ENCODE peak calls at places on chromosome 7, in five cellular contexts. One of them, this sample, is unnamed.

GRCh38 chr7:82530361-82530760 is 86.8 kb upstream of the CACNA2D1 start:
- DNase-seq in esophagus squamous epithelium: no peak
- DNase-seq in ovary: no peak
- DNase-seq in suprapubic skin: no peak
- DNase-seq in cardiac muscle cell: peak; percentile 90
- DNase-seq in this sample: peak; percentile 51

GRCh38 chr7:2417981-2418481 is 14.6 kb downstream of the CHST12 start:
- DNase-seq in cardiac muscle cell: no peak
- DNase-seq in suprapubic skin: no peak
- DNase-seq in ovary: no peak
- DNase-seq in esophagus squamous epithelium: no peak
- DNase-seq in this sample: peak; percentile 6

GRCh38 chr7:28106316-28106957 is 74.2 kb downstream of the JAZF1 start:
- DNase-seq in cardiac muscle cell: no peak
- DNase-seq in suprapubic skin: no peak
- DNase-seq in ovary: no peak
- DNase-seq in esophagus squamous epithelium: no peak
- DNase-seq in this sample: peak; percentile 36

GRCh38 chr7:69399038-69399800 is 199.1 kb upstream of the AUTS2 start:
- DNase-seq in ovary: no peak
- DNase-seq in suprapubic skin: no peak
- DNase-seq in esophagus squamous epithelium: no peak
- DNase-seq in cardiac muscle cell: peak; percentile 22
- DNase-seq in this sample: peak; percentile 20

GRCh38 chr7:81507231-81507630 is 262.6 kb downstream of the HGF start:
- DNase-seq in ovary: no peak
- DNase-seq in suprapubic skin: no peak
- DNase-seq in cardiac muscle cell: no peak
- DNase-seq in esophagus squamous epithelium: no peak
- DNase-seq in this sample: no peak

GRCh38 chr7:23106491-23106800 is 861 bp downstream of the KLHL7 start:
- DNase-seq in esophagus squamous epithelium: no peak
- DNase-seq in suprapubic skin: no peak
- DNase-seq in cardiac muscle cell: no peak
- DNase-seq in ovary: no peak
- DNase-seq in this sample: no peak

GRCh38 chr7:157337316-157338149 is 729 bp downstream of the DNAJB6 start:
- DNase-seq in suprapubic skin: peak; percentile 82
- DNase-seq in cardiac muscle cell: peak; percentile 72
- DNase-seq in esophagus squamous epithelium: no peak
- DNase-seq in ovary: peak; percentile 56
- DNase-seq in this sample: peak; percentile 50

GRCh38 chr7:130486114-130486962 is 5.5 kb upstream of the MEST start:
- DNase-seq in suprapubic skin: no peak
- DNase-seq in ovary: peak; percentile 83
- DNase-seq in cardiac muscle cell: peak; percentile 59
- DNase-seq in esophagus squamous epithelium: no peak
- DNase-seq in this sample: no peak

GRCh38 chr7:103947026-103947655 is 42.3 kb downstream of the RELN start:
- DNase-seq in esophagus squamous epithelium: no peak
- DNase-seq in suprapubic skin: no peak
- DNase-seq in cardiac muscle cell: no peak
- DNase-seq in ovary: no peak
- DNase-seq in this sample: no peak
- TF ChIP-seq CTCF in esophagus squamous epithelium: no peak
- TF ChIP-seq CTCF in suprapubic skin: no peak
- TF ChIP-seq CTCF in cardiac muscle cell: no peak
- TF ChIP-seq CTCF in ovary: no peak
- TF ChIP-seq CTCF in this sample: no peak

GRCh38 chr7:94298943-94299342 is 95.8 kb upstream of the COL1A2 start:
- DNase-seq in cardiac muscle cell: peak; percentile 68
- DNase-seq in esophagus squamous epithelium: no peak
- DNase-seq in ovary: peak; percentile 28
- DNase-seq in suprapubic skin: no peak
- DNase-seq in this sample: peak; percentile 56

GRCh38 chr7:94297397-94297838 is 97.3 kb upstream of the COL1A2 start:
- DNase-seq in ovary: peak; percentile 77
- DNase-seq in esophagus squamous epithelium: no peak
- DNase-seq in cardiac muscle cell: peak; percentile 96
- DNase-seq in suprapubic skin: peak; percentile 82
- DNase-seq in this sample: peak; percentile 94

GRCh38 chr7:94295805-94296204 is 98.9 kb upstream of the COL1A2 start:
- DNase-seq in esophagus squamous epithelium: no peak
- DNase-seq in suprapubic skin: no peak
- DNase-seq in cardiac muscle cell: peak; percentile 91
- DNase-seq in ovary: peak; percentile 20
- DNase-seq in this sample: peak; percentile 62

GRCh38 chr7:94294471-94295131 is 100.1 kb upstream of the COL1A2 start:
- DNase-seq in suprapubic skin: no peak
- DNase-seq in ovary: no peak
- DNase-seq in cardiac muscle cell: no peak
- DNase-seq in esophagus squamous epithelium: no peak
- DNase-seq in this sample: no peak

DNA sequence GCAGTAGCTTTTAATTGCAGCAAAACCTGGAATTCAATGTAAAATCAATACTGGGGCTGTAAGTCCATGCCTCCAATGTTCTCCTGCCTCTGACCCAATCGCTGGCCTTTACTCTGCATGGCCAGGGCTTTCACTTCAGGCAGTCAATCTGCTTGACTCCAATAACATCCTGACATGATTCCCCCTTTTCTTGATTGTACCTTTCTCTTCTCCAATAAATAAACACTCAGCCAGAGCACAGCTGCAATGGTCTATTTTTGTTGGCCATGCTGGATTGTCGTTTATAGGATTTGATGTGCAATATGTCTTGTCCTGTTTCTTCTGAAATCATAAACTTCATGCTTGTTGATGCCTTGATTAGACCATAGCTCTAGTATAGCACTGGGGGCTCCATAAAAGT is 97.8 kb upstream of the COL1A2 start:
- DNase-seq in ovary: no peak
- DNase-seq in esophagus squamous epithelium: no peak
- DNase-seq in suprapubic skin: no peak
- DNase-seq in cardiac muscle cell: no peak
- DNase-seq in this sample: no peak
- H3K4me3 ChIP-seq in ovary: no peak overlapping the region
- H3K4me3 ChIP-seq in esophagus squamous epithelium: no peak overlapping the region
- H3K4me3 ChIP-seq in suprapubic skin: peak overlapping the region; percentile 16
- H3K4me3 ChIP-seq in cardiac muscle cell: no peak overlapping the region
- H3K4me3 ChIP-seq in this sample: peak overlapping the region; percentile 1

GRCh38 chr7:30353932-30354607 is 69.7 kb downstream of the ZNRF2 start:
- DNase-seq in cardiac muscle cell: no peak
- DNase-seq in suprapubic skin: no peak
- DNase-seq in ovary: no peak
- DNase-seq in esophagus squamous epithelium: no peak
- DNase-seq in this sample: no peak
- H3K27ac ChIP-seq in cardiac muscle cell: no peak overlapping the region
- H3K27ac ChIP-seq in suprapubic skin: no peak overlapping the region
- H3K27ac ChIP-seq in ovary: no peak overlapping the region
- H3K27ac ChIP-seq in esophagus squamous epithelium: no peak overlapping the region
- H3K27ac ChIP-seq in this sample: no peak overlapping the region

GRCh38 chr7:70951271-70951962 is 180.5 kb upstream of the GALNT17 start:
- DNase-seq in ovary: no peak
- DNase-seq in cardiac muscle cell: no peak
- DNase-seq in esophagus squamous epithelium: no peak
- DNase-seq in suprapubic skin: no peak
- DNase-seq in this sample: no peak
- TF ChIP-seq CTCF in ovary: no peak
- TF ChIP-seq CTCF in cardiac muscle cell: no peak
- TF ChIP-seq CTCF in esophagus squamous epithelium: no peak
- TF ChIP-seq CTCF in suprapubic skin: no peak
- TF ChIP-seq CTCF in this sample: no peak

DNA sequence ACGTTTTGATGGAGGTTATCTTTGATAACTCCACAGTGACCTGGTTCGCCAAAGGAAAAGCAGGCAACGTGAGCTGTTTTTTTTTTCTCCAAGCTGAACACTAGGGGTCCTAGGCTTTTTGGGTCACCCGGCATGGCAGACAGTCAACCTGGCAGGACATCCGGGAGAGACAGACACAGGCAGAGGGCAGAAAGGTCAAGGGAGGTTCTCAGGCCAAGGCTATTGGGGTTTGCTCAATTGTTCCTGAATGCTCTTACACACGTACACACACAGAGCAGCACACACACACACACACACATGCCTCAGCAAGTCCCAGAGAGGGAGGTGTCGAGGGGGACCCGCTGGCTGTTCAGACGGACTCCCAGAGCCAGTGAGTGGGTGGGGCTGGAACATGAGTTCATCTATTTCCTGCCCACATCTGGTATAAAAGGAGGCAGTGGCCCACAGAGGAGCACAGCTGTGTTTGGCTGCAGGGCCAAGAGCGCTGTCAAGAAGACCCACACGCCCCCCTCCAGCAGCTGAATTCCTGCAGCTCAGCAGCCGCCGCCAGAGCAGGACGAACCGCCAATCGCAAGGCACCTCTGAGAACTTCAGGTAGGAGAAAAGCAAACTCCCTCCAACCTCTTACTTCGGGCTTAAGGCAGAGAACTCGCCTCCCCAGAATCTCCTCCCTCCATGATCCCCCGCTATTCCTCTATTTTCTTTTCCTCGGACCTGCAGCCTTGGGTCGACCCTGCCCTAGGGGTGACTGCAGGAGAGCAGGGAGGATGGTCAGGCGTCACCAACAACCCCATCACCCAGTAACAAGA is at the start of gene SERPINE1:
- DNase-seq in ovary: peak; percentile 98
- DNase-seq in cardiac muscle cell: peak; percentile 100
- DNase-seq in suprapubic skin: peak; percentile 94
- DNase-seq in esophagus squamous epithelium: peak; percentile 47
- DNase-seq in this sample: peak; percentile 100
- H3K4me3 ChIP-seq in ovary: peak within 1 kb of the TSS; percentile 22
- H3K4me3 ChIP-seq in cardiac muscle cell: no peak within 1 kb of the TSS
- H3K4me3 ChIP-seq in suprapubic skin: peak within 1 kb of the TSS; percentile 19
- H3K4me3 ChIP-seq in esophagus squamous epithelium: peak within 1 kb of the TSS; percentile 33
- H3K4me3 ChIP-seq in this sample: peak within 1 kb of the TSS; percentile 90

GRCh38 chr7:30921540-30921930 is 9.9 kb downstream of the AQP1 start:
- DNase-seq in cardiac muscle cell: no peak
- DNase-seq in esophagus squamous epithelium: no peak
- DNase-seq in suprapubic skin: peak; percentile 58
- DNase-seq in ovary: peak; percentile 2
- DNase-seq in this sample: no peak
- H3K27ac ChIP-seq in cardiac muscle cell: peak overlapping the region; percentile 85
- H3K27ac ChIP-seq in esophagus squamous epithelium: peak overlapping the region; percentile 82
- H3K27ac ChIP-seq in suprapubic skin: peak overlapping the region; percentile 30
- H3K27ac ChIP-seq in ovary: no peak overlapping the region
- H3K27ac ChIP-seq in this sample: no peak overlapping the region

GRCh38 chr7:74405191-74405898 is 48.4 kb upstream of the GTF2IRD1 start:
- DNase-seq in cardiac muscle cell: no peak
- DNase-seq in suprapubic skin: no peak
- DNase-seq in esophagus squamous epithelium: no peak
- DNase-seq in ovary: no peak
- DNase-seq in this sample: peak; percentile 12
- TF ChIP-seq CTCF in cardiac muscle cell: peak; percentile 38
- TF ChIP-seq CTCF in suprapubic skin: no peak
- TF ChIP-seq CTCF in esophagus squamous epithelium: peak; percentile 15
- TF ChIP-seq CTCF in ovary: no peak
- TF ChIP-seq CTCF in this sample: peak; percentile 63

GRCh38 chr7:66409493-66409892 is 204.4 kb downstream of the TPST1 start:
- DNase-seq in esophagus squamous epithelium: no peak
- DNase-seq in cardiac muscle cell: no peak
- DNase-seq in ovary: no peak
- DNase-seq in suprapubic skin: no peak
- DNase-seq in this sample: no peak

GRCh38 chr7:66415659-66416265 is 210.6 kb downstream of the TPST1 start:
- DNase-seq in esophagus squamous epithelium: no peak
- DNase-seq in suprapubic skin: no peak
- DNase-seq in cardiac muscle cell: no peak
- DNase-seq in ovary: no peak
- DNase-seq in this sample: peak; percentile 50

GRCh38 chr7:66419210-66419609 is 209.5 kb upstream of the KCTD7 start:
- DNase-seq in cardiac muscle cell: peak; percentile 30
- DNase-seq in esophagus squamous epithelium: no peak
- DNase-seq in ovary: no peak
- DNase-seq in suprapubic skin: no peak
- DNase-seq in this sample: no peak

GRCh38 chr7:66418537-66418936 is 210.1 kb upstream of the KCTD7 start:
- DNase-seq in esophagus squamous epithelium: no peak
- DNase-seq in suprapubic skin: no peak
- DNase-seq in ovary: no peak
- DNase-seq in cardiac muscle cell: no peak
- DNase-seq in this sample: no peak

GRCh38 chr7:66413379-66414114 is 208.4 kb downstream of the TPST1 start:
- DNase-seq in suprapubic skin: peak; percentile 85
- DNase-seq in cardiac muscle cell: peak; percentile 91
- DNase-seq in ovary: peak; percentile 94
- DNase-seq in esophagus squamous epithelium: peak; percentile 12
- DNase-seq in this sample: peak; percentile 76
- H3K4me3 ChIP-seq in suprapubic skin: peak overlapping the region; percentile 47
- H3K4me3 ChIP-seq in cardiac muscle cell: peak overlapping the region; percentile 32
- H3K4me3 ChIP-seq in ovary: peak overlapping the region; percentile 42
- H3K4me3 ChIP-seq in esophagus squamous epithelium: peak overlapping the region; percentile 57
- H3K4me3 ChIP-seq in this sample: peak overlapping the region; percentile 61

GRCh38 chr7:30157217-30157616 is 22.4 kb downstream of the MTURN start:
- DNase-seq in cardiac muscle cell: no peak
- DNase-seq in ovary: no peak
- DNase-seq in suprapubic skin: no peak
- DNase-seq in esophagus squamous epithelium: no peak
- DNase-seq in this sample: no peak

GRCh38 chr7:30159698-30160143 is 24.9 kb downstream of the MTURN start:
- DNase-seq in cardiac muscle cell: peak; percentile 30
- DNase-seq in esophagus squamous epithelium: no peak
- DNase-seq in ovary: peak; percentile 19
- DNase-seq in suprapubic skin: no peak
- DNase-seq in this sample: peak; percentile 7

GRCh38 chr7:30159153-30159552 is 24.4 kb downstream of the MTURN start:
- DNase-seq in suprapubic skin: no peak
- DNase-seq in cardiac muscle cell: no peak
- DNase-seq in ovary: no peak
- DNase-seq in esophagus squamous epithelium: no peak
- DNase-seq in this sample: no peak

GRCh38 chr7:30154111-30154587 is 19.4 kb downstream of the MTURN start:
- DNase-seq in ovary: no peak
- DNase-seq in suprapubic skin: no peak
- DNase-seq in cardiac muscle cell: no peak
- DNase-seq in esophagus squamous epithelium: no peak
- DNase-seq in this sample: no peak

DNA sequence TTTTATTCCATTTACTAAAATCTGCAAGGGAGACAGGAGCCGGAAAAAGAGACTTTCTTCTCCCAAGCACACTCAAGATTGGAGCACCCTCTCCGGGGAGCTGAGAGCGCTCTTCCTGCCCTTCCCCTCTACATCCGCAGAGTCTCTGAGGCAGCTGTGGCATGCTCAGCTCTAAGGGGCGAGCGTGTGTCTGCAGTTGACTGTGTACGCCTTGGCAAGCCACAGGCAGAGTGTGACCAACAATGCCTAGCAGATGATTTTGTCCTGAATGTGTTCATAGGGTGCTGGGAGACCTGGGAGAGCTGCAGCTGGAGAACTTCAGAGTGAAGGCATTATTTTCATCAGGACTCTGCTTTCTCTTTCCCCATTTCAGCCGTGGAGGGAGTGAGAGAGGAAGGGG is 20.7 kb downstream of the MTURN start:
- DNase-seq in ovary: no peak
- DNase-seq in suprapubic skin: no peak
- DNase-seq in cardiac muscle cell: no peak
- DNase-seq in esophagus squamous epithelium: no peak
- DNase-seq in this sample: no peak
- H3K27ac ChIP-seq in ovary: no peak overlapping the region
- H3K27ac ChIP-seq in suprapubic skin: no peak overlapping the region
- H3K27ac ChIP-seq in cardiac muscle cell: no peak overlapping the region
- H3K27ac ChIP-seq in esophagus squamous epithelium: no peak overlapping the region
- H3K27ac ChIP-seq in this sample: no peak overlapping the region